ENCODE peak calls at places on chromosomes 11 and 22, in seven cellular contexts. One of them, this sample, is unnamed.

GRCh38 chr11:93490996-93491618 is 52.1 kb downstream of the SMCO4 start:
- DNase-seq in thoracic aorta: no peak
- DNase-seq in body of pancreas: no peak
- DNase-seq in tibial artery: no peak
- DNase-seq in GM10248: no peak
- DNase-seq in H9: peak; percentile 65
- DNase-seq in tibial nerve: no peak
- DNase-seq in this sample: no peak

GRCh38 chr22:26485013-26485412 is 1.3 kb downstream of the SRRD start:
- DNase-seq in thoracic aorta: no peak
- DNase-seq in body of pancreas: no peak
- DNase-seq in tibial artery: peak; percentile 31
- DNase-seq in GM10248: no peak
- DNase-seq in H9: no peak
- DNase-seq in tibial nerve: no peak
- DNase-seq in this sample: no peak

GRCh38 chr11:44047931-44048431 is at the start of gene ACCSL:
- DNase-seq in thoracic aorta: no peak
- DNase-seq in body of pancreas: no peak
- DNase-seq in tibial artery: no peak
- DNase-seq in GM10248: no peak
- DNase-seq in H9: peak; percentile 18
- DNase-seq in tibial nerve: no peak
- DNase-seq in this sample: no peak

GRCh38 chr22:44438481-44439131 is 59.4 kb downstream of the RTL6 start:
- DNase-seq in thoracic aorta: no peak
- DNase-seq in body of pancreas: no peak
- DNase-seq in tibial artery: peak; percentile 64
- DNase-seq in GM10248: no peak
- DNase-seq in H9: no peak
- DNase-seq in tibial nerve: no peak
- DNase-seq in this sample: no peak

GRCh38 chr22:25388866-25389540 is 169.6 kb downstream of the CRYBB2 start:
- DNase-seq in thoracic aorta: no peak
- DNase-seq in body of pancreas: no peak
- DNase-seq in tibial artery: no peak
- DNase-seq in GM10248: no peak
- DNase-seq in H9: no peak
- DNase-seq in tibial nerve: no peak
- DNase-seq in this sample: peak; percentile 37

GRCh38 chr11:130634981-130635473 is 186.6 kb downstream of the ADAMTS15 start:
- DNase-seq in thoracic aorta: no peak
- DNase-seq in body of pancreas: no peak
- DNase-seq in tibial artery: peak; percentile 83
- DNase-seq in GM10248: no peak
- DNase-seq in H9: no peak
- DNase-seq in tibial nerve: no peak
- DNase-seq in this sample: no peak

GRCh38 chr11:31958086-31958735 is 132.7 kb upstream of the RCN1 start:
- DNase-seq in thoracic aorta: no peak
- DNase-seq in body of pancreas: peak; percentile 48
- DNase-seq in tibial artery: no peak
- DNase-seq in GM10248: peak; percentile 77
- DNase-seq in H9: peak; percentile 79
- DNase-seq in tibial nerve: peak; percentile 19
- DNase-seq in this sample: peak; percentile 77

GRCh38 chr11:86849679-86850078 is 49.3 kb downstream of the PRSS23 start:
- DNase-seq in thoracic aorta: no peak
- DNase-seq in body of pancreas: no peak
- DNase-seq in tibial artery: no peak
- DNase-seq in GM10248: no peak
- DNase-seq in H9: no peak
- DNase-seq in tibial nerve: no peak
- DNase-seq in this sample: no peak

GRCh38 chr11:72336163-72336562 is 92.2 kb upstream of the PHOX2A start:
- DNase-seq in thoracic aorta: no peak
- DNase-seq in body of pancreas: no peak
- DNase-seq in tibial artery: no peak
- DNase-seq in GM10248: no peak
- DNase-seq in H9: no peak
- DNase-seq in tibial nerve: no peak
- DNase-seq in this sample: no peak

GRCh38 chr11:7577883-7578242 is 64.1 kb downstream of the PPFIBP2 start:
- DNase-seq in thoracic aorta: no peak
- DNase-seq in body of pancreas: no peak
- DNase-seq in tibial artery: no peak
- DNase-seq in GM10248: no peak
- DNase-seq in H9: peak; percentile 44
- DNase-seq in tibial nerve: no peak
- DNase-seq in this sample: peak; percentile 8

GRCh38 chr22:50525104-50525958 is at the start of gene SCO2:
- DNase-seq in thoracic aorta: peak; percentile 82
- DNase-seq in body of pancreas: peak; percentile 97
- DNase-seq in tibial artery: peak; percentile 97
- DNase-seq in GM10248: peak; percentile 97
- DNase-seq in H9: peak; percentile 94
- DNase-seq in tibial nerve: peak; percentile 94
- DNase-seq in this sample: peak; percentile 99

GRCh38 chr11:133082453-133082781 is 449.9 kb downstream of the OPCML start:
- DNase-seq in thoracic aorta: peak; percentile 15
- DNase-seq in body of pancreas: peak; percentile 54
- DNase-seq in tibial artery: no peak
- DNase-seq in GM10248: no peak
- DNase-seq in H9: peak; percentile 68
- DNase-seq in tibial nerve: no peak
- DNase-seq in this sample: peak; percentile 41

GRCh38 chr11:133081730-133082452 is 450.4 kb downstream of the OPCML start:
- DNase-seq in thoracic aorta: no peak
- DNase-seq in body of pancreas: no peak
- DNase-seq in tibial artery: no peak
- DNase-seq in GM10248: no peak
- DNase-seq in H9: no peak
- DNase-seq in tibial nerve: no peak
- DNase-seq in this sample: no peak

GRCh38 chr11:133086518-133086917 is 445.8 kb downstream of the OPCML start:
- DNase-seq in thoracic aorta: no peak
- DNase-seq in body of pancreas: no peak
- DNase-seq in tibial artery: no peak
- DNase-seq in GM10248: no peak
- DNase-seq in H9: no peak
- DNase-seq in tibial nerve: no peak
- DNase-seq in this sample: no peak

GRCh38 chr11:133081020-133081419 is 451.3 kb downstream of the OPCML start:
- DNase-seq in thoracic aorta: no peak
- DNase-seq in body of pancreas: no peak
- DNase-seq in tibial artery: no peak
- DNase-seq in GM10248: no peak
- DNase-seq in H9: no peak
- DNase-seq in tibial nerve: no peak
- DNase-seq in this sample: no peak

DNA sequence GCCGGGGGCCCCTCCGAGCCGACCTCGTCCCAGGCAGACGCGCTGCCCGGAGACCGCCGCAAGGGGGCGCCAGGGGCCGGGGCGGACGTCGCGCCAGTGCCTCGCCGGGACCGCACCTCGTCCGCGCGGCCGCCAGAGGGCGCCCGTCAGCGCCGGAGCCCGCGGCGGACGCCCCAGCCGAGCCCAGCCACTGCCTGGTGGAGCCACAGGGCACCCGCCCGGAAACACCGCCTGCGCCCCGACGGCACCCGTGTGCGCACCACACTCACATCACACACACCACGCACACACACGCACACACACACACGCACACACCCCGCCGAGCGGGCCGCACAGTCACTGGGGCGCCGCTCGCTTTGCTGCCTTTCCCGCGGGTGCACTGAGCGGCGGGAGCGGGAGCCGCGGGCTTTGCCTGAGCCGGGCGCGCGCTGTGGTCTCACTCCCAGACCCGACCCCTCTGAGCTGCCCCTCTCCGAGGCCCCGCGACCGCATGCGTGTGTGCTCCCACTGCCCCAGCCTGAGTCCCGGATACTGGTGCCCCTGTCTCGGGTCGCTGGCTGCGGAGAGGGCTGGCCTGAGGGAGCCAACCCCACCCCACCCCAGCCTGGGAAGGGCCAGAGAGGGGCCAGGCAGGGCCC is 449.3 kb downstream of the OPCML start:
- DNase-seq in thoracic aorta: no peak
- DNase-seq in body of pancreas: peak; percentile 71
- DNase-seq in tibial artery: no peak
- DNase-seq in GM10248: peak; percentile 88
- DNase-seq in H9: peak; percentile 89
- DNase-seq in tibial nerve: no peak
- DNase-seq in this sample: peak; percentile 69
- TF ChIP-seq CTCF in thoracic aorta: peak; percentile 46
- TF ChIP-seq CTCF in body of pancreas: peak; percentile 35
- TF ChIP-seq CTCF in tibial artery: peak; percentile 73
- TF ChIP-seq CTCF in GM10248: peak; percentile 93
- TF ChIP-seq CTCF in H9: no peak
- TF ChIP-seq CTCF in tibial nerve: peak; percentile 98
- TF ChIP-seq CTCF in this sample: peak; percentile 80

GRCh38 chr22:31530816-31531180 is 34.5 kb downstream of the SFI1 start:
- DNase-seq in thoracic aorta: no peak
- DNase-seq in body of pancreas: no peak
- DNase-seq in tibial artery: no peak
- DNase-seq in GM10248: no peak
- DNase-seq in H9: no peak
- DNase-seq in tibial nerve: no peak
- DNase-seq in this sample: no peak
- TF ChIP-seq CTCF in thoracic aorta: no peak
- TF ChIP-seq CTCF in body of pancreas: no peak
- TF ChIP-seq CTCF in tibial artery: no peak
- TF ChIP-seq CTCF in GM10248: no peak
- TF ChIP-seq CTCF in H9: no peak
- TF ChIP-seq CTCF in tibial nerve: no peak
- TF ChIP-seq CTCF in this sample: no peak

DNA sequence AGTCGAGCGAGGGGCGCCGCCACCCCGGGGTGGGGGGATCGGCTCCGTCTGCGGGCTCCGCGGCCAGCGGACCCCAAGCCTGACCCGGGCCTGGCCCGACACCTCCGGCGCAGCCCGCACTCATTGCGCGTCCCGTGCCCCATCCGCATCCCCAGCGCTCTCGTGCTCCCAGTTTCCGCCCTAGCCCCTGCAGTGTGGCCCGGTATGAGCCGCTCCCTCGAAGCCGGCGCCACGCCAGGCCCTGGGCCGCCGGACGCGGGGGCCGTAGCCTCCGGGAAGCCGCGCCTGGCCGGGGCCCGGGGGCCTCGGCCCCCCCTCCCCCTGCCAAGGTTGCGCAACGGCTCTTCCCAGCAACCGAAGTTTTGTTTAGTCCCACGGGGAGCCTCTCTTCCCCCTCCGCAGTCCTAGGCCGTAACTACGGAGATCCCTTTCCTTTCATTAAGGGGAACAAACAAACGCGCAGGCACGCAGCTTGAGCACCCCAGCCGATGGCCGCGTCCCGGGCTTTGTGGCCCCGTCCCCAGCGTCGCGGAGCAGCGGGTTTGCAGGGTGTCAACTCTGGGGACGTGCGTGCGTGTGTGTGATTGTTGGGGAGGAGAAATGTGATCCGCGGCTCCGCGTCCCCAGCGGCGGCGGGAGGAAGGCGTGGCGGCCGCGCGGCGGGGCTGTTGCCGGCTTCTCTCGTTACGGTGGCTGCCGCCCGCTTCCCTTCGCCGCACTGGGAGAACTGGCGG is 883 bp downstream of the HIPK3 start:
- DNase-seq in thoracic aorta: peak; percentile 40
- DNase-seq in body of pancreas: peak; percentile 87
- DNase-seq in tibial artery: peak; percentile 95
- DNase-seq in GM10248: peak; percentile 69
- DNase-seq in H9: peak; percentile 73
- DNase-seq in tibial nerve: peak; percentile 79
- DNase-seq in this sample: peak; percentile 81
- TF ChIP-seq CTCF in thoracic aorta: peak; percentile 47
- TF ChIP-seq CTCF in body of pancreas: peak; percentile 65
- TF ChIP-seq CTCF in tibial artery: peak; percentile 44
- TF ChIP-seq CTCF in GM10248: peak; percentile 26
- TF ChIP-seq CTCF in H9: peak; percentile 28
- TF ChIP-seq CTCF in tibial nerve: no peak
- TF ChIP-seq CTCF in this sample: no peak

GRCh38 chr11:118485273-118485672 is 42.0 kb upstream of the TTC36 start:
- DNase-seq in thoracic aorta: no peak
- DNase-seq in body of pancreas: no peak
- DNase-seq in tibial artery: no peak
- DNase-seq in GM10248: no peak
- DNase-seq in H9: no peak
- DNase-seq in tibial nerve: no peak
- DNase-seq in this sample: no peak
- TF ChIP-seq CTCF in thoracic aorta: no peak
- TF ChIP-seq CTCF in body of pancreas: no peak
- TF ChIP-seq CTCF in tibial artery: no peak
- TF ChIP-seq CTCF in GM10248: peak; percentile 7
- TF ChIP-seq CTCF in H9: no peak
- TF ChIP-seq CTCF in tibial nerve: no peak
- TF ChIP-seq CTCF in this sample: no peak

DNA sequence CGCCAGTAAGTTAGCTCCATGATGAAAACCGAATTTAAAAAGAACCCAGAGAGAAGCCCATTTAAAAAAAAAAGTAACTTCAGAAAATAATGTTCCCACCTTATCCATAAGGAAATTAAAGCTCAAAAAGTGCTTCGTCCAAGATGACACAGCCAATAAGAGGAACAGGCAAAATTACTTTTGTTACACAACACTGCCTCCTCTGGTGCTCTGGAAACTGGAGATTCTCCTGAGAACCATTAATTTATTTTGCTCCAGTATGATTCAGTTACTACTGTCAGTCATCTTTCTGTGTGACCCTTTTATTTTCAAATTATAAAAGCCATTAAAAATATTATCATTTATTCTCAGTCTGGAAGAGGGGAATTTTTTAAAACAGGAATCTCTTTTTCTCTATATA is 2.0 kb downstream of the IFT27 start:
- DNase-seq in thoracic aorta: no peak
- DNase-seq in body of pancreas: no peak
- DNase-seq in tibial artery: no peak
- DNase-seq in GM10248: no peak
- DNase-seq in H9: no peak
- DNase-seq in tibial nerve: no peak
- DNase-seq in this sample: no peak
- TF ChIP-seq CTCF in thoracic aorta: no peak
- TF ChIP-seq CTCF in body of pancreas: peak; percentile 53
- TF ChIP-seq CTCF in tibial artery: peak; percentile 5
- TF ChIP-seq CTCF in GM10248: peak; percentile 38
- TF ChIP-seq CTCF in H9: peak; percentile 60
- TF ChIP-seq CTCF in tibial nerve: no peak
- TF ChIP-seq CTCF in this sample: peak; percentile 18

GRCh38 chr11:129289350-129290040 is 86.2 kb upstream of the BARX2 start:
- DNase-seq in thoracic aorta: no peak
- DNase-seq in body of pancreas: no peak
- DNase-seq in tibial artery: no peak
- DNase-seq in GM10248: no peak
- DNase-seq in H9: no peak
- DNase-seq in tibial nerve: no peak
- DNase-seq in this sample: no peak
- TF ChIP-seq CTCF in thoracic aorta: no peak
- TF ChIP-seq CTCF in body of pancreas: no peak
- TF ChIP-seq CTCF in tibial artery: no peak
- TF ChIP-seq CTCF in GM10248: no peak
- TF ChIP-seq CTCF in H9: no peak
- TF ChIP-seq CTCF in tibial nerve: no peak
- TF ChIP-seq CTCF in this sample: no peak